ENCODE peak calls at places on chromosomes 11 and 22, in six cellular contexts. B, A, P, D, E and Y are unnamed samples.

GRCh38 chr11:83151274-83151977 is 5.5 kb upstream of the PCF11 start:
- DNase-seq in B (peak), A (no peak), P (no peak), D (no peak), E (no peak), Y (no peak)

GRCh38 chr11:105181521-105181920 is 42.0 kb upstream of the CARD18 start:
- DNase-seq in B (peak), A (peak), P (no peak), D (no peak), E (no peak), Y (no peak)

GRCh38 chr11:134044514-134045284 is 24.2 kb upstream of the JAM3 start:
- DNase-seq in B (no peak), A (no peak), P (no peak), D (no peak), E (peak), Y (no peak)

GRCh38 chr11:78202733-78203167 is 14.0 kb downstream of the USP35 start:
- DNase-seq in B (no peak), A (no peak), P (no peak), D (peak), E (no peak), Y (no peak)

GRCh38 chr11:114183041-114183511 is 113.1 kb upstream of the NNMT start:
- DNase-seq in B (no peak), A (no peak), P (no peak), D (peak), E (peak), Y (no peak)

GRCh38 chr22:29767289-29768051 is at the start of gene UQCR10:
- DNase-seq in B (peak), A (peak), P (peak), D (peak), E (peak), Y (peak)

GRCh38 chr11:107591098-107591445 is at the start of gene ELMOD1:
- DNase-seq in B (peak), A (peak), P (peak), D (peak), E (peak), Y (peak)

GRCh38 chr11:62664405-62665074 is 470 bp downstream of the C11orf98 start:
- DNase-seq in B (peak), A (peak), P (peak), D (peak), E (no peak), Y (peak)

GRCh38 chr11:19441752-19442553 is 201.2 kb upstream of the E2F8 start:
- DNase-seq in B (peak), A (peak), P (no peak), D (peak), E (peak), Y (peak)

GRCh38 chr11:72751293-72752087 is 718 bp downstream of the ARAP1 start:
- DNase-seq in B (no peak), A (no peak), P (no peak), D (no peak), E (no peak), Y (no peak)

GRCh38 chr11:14500181-14500651 is 605 bp upstream of the COPB1 start:
- DNase-seq in B (peak), A (peak), P (peak), D (peak), E (peak), Y (no peak)

GRCh38 chr11:64263021-64263946 is 12.0 kb downstream of the PLCB3 start:
- DNase-seq in B (peak), A (peak), P (peak), D (no peak), E (no peak), Y (peak)

GRCh38 chr11:135027461-135027860 is 615.4 kb upstream of the B3GAT1 start:
- DNase-seq in B (peak), A (peak), P (peak), D (no peak), E (no peak), Y (no peak)

GRCh38 chr11:112345708-112346107 is 85.0 kb upstream of the PLET1 start:
- DNase-seq in B (no peak), A (no peak), P (peak), D (no peak), E (no peak), Y (no peak)

GRCh38 chr11:123478352-123478986 is 48.4 kb downstream of the GRAMD1B start:
- DNase-seq in B (peak), A (peak), P (peak), D (peak), E (no peak), Y (peak)

GRCh38 chr11:66749091-66749490 is 20.1 kb upstream of the SPTBN2 start:
- DNase-seq in B (no peak), A (no peak), P (no peak), D (no peak), E (no peak), Y (no peak)

GRCh38 chr11:93085097-93085496 is 112.7 kb downstream of the SLC36A4 start:
- DNase-seq in B (no peak), A (peak), P (no peak), D (no peak), E (no peak), Y (no peak)

GRCh38 chr11:75356613-75357012 is 5.2 kb upstream of the ARRB1 start:
- DNase-seq in B (no peak), A (no peak), P (peak), D (no peak), E (peak), Y (no peak)

GRCh38 chr11:60193687-60194433 is 11.0 kb upstream of the MS4A6A start:
- DNase-seq in B (peak), A (peak), P (peak), D (peak), E (no peak), Y (no peak)

GRCh38 chr11:123308077-123308476 is 113.0 kb upstream of the CLMP start:
- DNase-seq in B (no peak), A (peak), P (no peak), D (no peak), E (no peak), Y (no peak)

GRCh38 chr11:1854949-1855885 is 2.3 kb downstream of the LSP1 start:
- DNase-seq in B (no peak), A (no peak), P (no peak), D (no peak), E (no peak), Y (no peak)

GRCh38 chr22:32333769-32334639 is 23.7 kb upstream of the RFPL3 start:
- DNase-seq in B (no peak), A (no peak), P (peak), D (no peak), E (no peak), Y (no peak)

GRCh38 chr22:38305481-38306448 is 11.5 kb downstream of the CSNK1E start:
- DNase-seq in B (peak), A (peak), P (peak), D (peak), E (no peak), Y (no peak)

GRCh38 chr11:94545641-94546470 is 2.1 kb downstream of the FUT4 start:
- DNase-seq in B (no peak), A (no peak), P (peak), D (no peak), E (no peak), Y (no peak)

GRCh38 chr11:92109476-92109875 is 115.1 kb upstream of the FAT3 start:
- DNase-seq in B (no peak), A (no peak), P (no peak), D (no peak), E (no peak), Y (no peak)

GRCh38 chr11:67118059-67118766 is 850 bp upstream of the KDM2A start:
- DNase-seq in B (no peak), A (no peak), P (peak), D (peak), E (peak), Y (no peak)

GRCh38 chr22:37049224-37049623 is 2.3 kb upstream of the KCTD17 start:
- DNase-seq in B (no peak), A (no peak), P (no peak), D (no peak), E (no peak), Y (no peak)

GRCh38 chr11:114081641-114082414 is 22.3 kb downstream of the ZBTB16 start:
- DNase-seq in B (peak), A (peak), P (no peak), D (no peak), E (no peak), Y (no peak)

GRCh38 chr22:36010913-36011312 is 17.7 kb downstream of the RBFOX2 start:
- DNase-seq in B (peak), A (peak), P (no peak), D (no peak), E (no peak), Y (no peak)

GRCh38 chr11:112769170-112769569 is 192.1 kb upstream of the NCAM1 start:
- DNase-seq in B (no peak), A (no peak), P (no peak), D (no peak), E (no peak), Y (no peak)

GRCh38 chr11:11841121-11841604 is 609 bp upstream of the USP47 start:
- DNase-seq in B (peak), A (peak), P (no peak), D (no peak), E (peak), Y (no peak)

GRCh38 chr11:34203377-34203801 is 98.0 kb downstream of the NAT10 start:
- DNase-seq in B (no peak), A (no peak), P (no peak), D (no peak), E (no peak), Y (no peak)